ENCODE peak calls at places on chromosomes 5 and 9, in eight cellular contexts. S, V, J, U, A, B, M and R are unnamed samples. For H3K36me3, the result is how much of the 10 kb centered on the place peaks cover.

GRCh38 chr5:135457424-135458071 is 5.4 kb upstream of the TIFAB start:
- DNase-seq in S (peak), V (peak), U (peak), M (peak), J (peak), A (peak), B (peak), R (peak)

GRCh38 chr9:5326893-5327548 is 12.7 kb downstream of the RLN1 start:
- DNase-seq in U (peak), M (peak), J (no peak), V (peak), S (no peak), A (no peak), B (peak), R (no peak)

GRCh38 chr5:23525751-23526150 is 18.3 kb downstream of the PRDM9 start:
- DNase-seq in U (no peak), M (no peak), A (no peak), V (no peak), J (no peak), S (no peak), B (no peak), R (no peak)

GRCh38 chr9:89387970-89388867 is 69.9 kb downstream of the SECISBP2 start:
- DNase-seq in J (peak), V (peak), U (peak), S (peak), B (no peak), A (peak), M (no peak), R (peak)

GRCh38 chr9:137813651-137814415 is 63.7 kb upstream of the CACNA1B start:
- DNase-seq in J (no peak), M (no peak), V (peak), B (no peak), S (no peak), A (no peak), U (peak), R (no peak)

GRCh38 chr9:134526798-134527492 is 114.7 kb upstream of the COL5A1 start:
- DNase-seq in A (peak), U (no peak), B (no peak), V (no peak), J (peak), S (no peak), M (no peak), R (no peak)

GRCh38 chr9:86605303-86605702 is 251.1 kb upstream of the TUT7 start:
- DNase-seq in V (no peak), M (no peak), B (no peak), J (no peak), U (no peak), A (no peak), S (no peak), R (no peak)

GRCh38 chr5:98773464-98774191 is at the start of gene RGMB:
- DNase-seq in M (peak), J (peak), B (peak), A (peak), V (peak), S (peak), U (peak), R (peak)

GRCh38 chr9:118567861-118568260 is 801.4 kb downstream of the BRINP1 start:
- DNase-seq in A (peak), V (no peak), B (no peak), U (peak), J (no peak), S (no peak), M (no peak), R (no peak)

GRCh38 chr9:86946712-86947145 is 577 bp downstream of the GAS1 start:
- DNase-seq in J (no peak), A (peak), B (no peak), U (no peak), V (peak), M (peak), S (peak), R (no peak)

GRCh38 chr5:74685979-74686631 is 1.1 kb downstream of the HEXB start:
- DNase-seq in B (no peak), J (no peak), M (no peak), V (no peak), U (no peak), A (peak), S (no peak), R (no peak)

GRCh38 chr5:80960531-80961375 is 590 bp downstream of the RASGRF2 start:
- DNase-seq in U (no peak), S (no peak), B (peak), M (peak), J (peak), A (peak), V (peak), R (peak)

GRCh38 chr5:112142769-112143270 is 276.3 kb downstream of the EPB41L4A start:
- DNase-seq in M (no peak), S (peak), U (peak), A (peak), V (peak), B (no peak), J (no peak), R (no peak)

GRCh38 chr5:61964199-61964598 is 341.8 kb upstream of the KIF2A start:
- DNase-seq in S (no peak), U (peak), A (peak), B (no peak), M (no peak), J (no peak), V (no peak), R (no peak)

GRCh38 chr9:125747765-125748510 is 765 bp downstream of the PBX3 start:
- DNase-seq in A (peak), U (no peak), M (peak), S (peak), B (no peak), V (peak), J (peak), R (peak)

GRCh38 chr9:89525673-89526374 is 27.9 kb upstream of the SEMA4D start:
- DNase-seq in U (no peak), J (no peak), B (no peak), A (no peak), S (no peak), V (no peak), M (no peak), R (no peak)

GRCh38 chr9:74666625-74667316 is 169.6 kb downstream of the RORB start:
- DNase-seq in B (no peak), V (peak), M (no peak), J (no peak), U (peak), S (peak), A (peak), R (no peak)

GRCh38 chr5:147675168-147675567 is 107.4 kb downstream of the JAKMIP2 start:
- DNase-seq in S (no peak), B (no peak), A (no peak), U (peak), V (no peak), M (no peak), J (no peak), R (no peak)

GRCh38 chr5:68911840-68912690 is 181.7 kb upstream of the SLC30A5 start:
- DNase-seq in B (no peak), V (no peak), S (no peak), J (peak), A (peak), U (peak), M (no peak), R (peak)

GRCh38 chr5:62306494-62307363 is 723 bp downstream of the KIF2A start:
- DNase-seq in U (no peak), J (peak), M (peak), V (peak), A (peak), S (peak), B (no peak), R (no peak)

GRCh38 chr5:155898284-155898683 is 428.7 kb upstream of the SGCD start:
- DNase-seq in B (no peak), A (peak), J (no peak), S (no peak), M (no peak), U (no peak), V (no peak), R (no peak)

GRCh38 chr5:173680660-173681242 is 64.3 kb upstream of the BOD1 start:
- DNase-seq in U (no peak), V (no peak), J (no peak), A (no peak), S (no peak), M (no peak), B (no peak), R (no peak)

GRCh38 chr5:125835293-125836172 is 587.7 kb upstream of the GRAMD2B start:
- DNase-seq in B (peak), S (peak), V (peak), J (peak), M (no peak), U (peak), A (peak), R (peak)

GRCh38 chr9:25964239-25964638 is 286.0 kb upstream of the TUSC1 start:
- DNase-seq in V (peak), M (no peak), S (peak), B (peak), A (peak), U (peak), J (no peak), R (no peak)

GRCh38 chr5:35921930-35922329 is 16.5 kb downstream of the CAPSL start:
- DNase-seq in J (no peak), S (no peak), B (no peak), A (no peak), U (no peak), M (no peak), V (no peak), R (no peak)

GRCh38 chr5:45532826-45533624 is 163.2 kb downstream of the HCN1 start:
- DNase-seq in V (no peak), A (no peak), U (no peak), J (no peak), M (no peak), B (peak), S (no peak), R (no peak)

GRCh38 chr5:103505581-103506305 is 56.8 kb downstream of the NUDT12 start:
- DNase-seq in B (no peak), V (no peak), U (peak), M (no peak), J (no peak), A (peak), S (no peak), R (no peak)

GRCh38 chr5:107223066-107223465 is 447.7 kb downstream of the EFNA5 start:
- DNase-seq in U (peak), M (no peak), J (no peak), V (no peak), B (no peak), A (no peak), S (no peak), R (no peak)

GRCh38 chr9:13412323-13412722 is 132.8 kb upstream of the MPDZ start:
- DNase-seq in M (no peak), U (no peak), J (no peak), V (no peak), S (peak), B (no peak), A (peak), R (no peak)

GRCh38 chr9:93659044-93659836 is 82.9 kb downstream of the PHF2 start:
- DNase-seq in A (no peak), S (peak), J (peak), M (no peak), U (no peak), V (no peak), B (no peak), R (peak)

GRCh38 chr5:150239099-150239793 is 49.4 kb downstream of the SLC6A7 start:
- DNase-seq in M (no peak), A (no peak), V (no peak), U (no peak), S (no peak), J (no peak), B (no peak), R (no peak)

GRCh38 chr5:118628672-118629354 is 359.5 kb downstream of the DTWD2 start:
- DNase-seq in J (no peak), B (peak), M (no peak), U (no peak), V (no peak), S (no peak), A (no peak), R (no peak)

GRCh38 chr9:88534456-88535225 is at the start of gene NXNL2:
- DNase-seq in A (peak), B (peak), J (peak), U (peak), S (peak), V (peak), M (no peak), R (peak)

GRCh38 chr5:131857388-131857787 is 60.6 kb upstream of the FNIP1 start:
- DNase-seq in V (no peak), M (no peak), U (no peak), A (no peak), B (no peak), S (no peak), J (no peak), R (no peak)

GRCh38 chr9:98846879-98847278 is 39.4 kb downstream of the GALNT12 start:
- DNase-seq in S (no peak), J (no peak), M (no peak), U (no peak), V (no peak), B (no peak), A (peak), R (no peak)

GRCh38 chr9:130276121-130276520 is 10.6 kb downstream of the HMCN2 start:
- DNase-seq in M (no peak), S (no peak), B (no peak), J (no peak), U (no peak), A (peak), V (no peak), R (no peak)

GRCh38 chr5:72298711-72299110 is 21.3 kb downstream of the MRPS27 start:
- DNase-seq in J (no peak), S (no peak), M (no peak), B (no peak), U (no peak), V (no peak), A (no peak), R (no peak)

DNA sequence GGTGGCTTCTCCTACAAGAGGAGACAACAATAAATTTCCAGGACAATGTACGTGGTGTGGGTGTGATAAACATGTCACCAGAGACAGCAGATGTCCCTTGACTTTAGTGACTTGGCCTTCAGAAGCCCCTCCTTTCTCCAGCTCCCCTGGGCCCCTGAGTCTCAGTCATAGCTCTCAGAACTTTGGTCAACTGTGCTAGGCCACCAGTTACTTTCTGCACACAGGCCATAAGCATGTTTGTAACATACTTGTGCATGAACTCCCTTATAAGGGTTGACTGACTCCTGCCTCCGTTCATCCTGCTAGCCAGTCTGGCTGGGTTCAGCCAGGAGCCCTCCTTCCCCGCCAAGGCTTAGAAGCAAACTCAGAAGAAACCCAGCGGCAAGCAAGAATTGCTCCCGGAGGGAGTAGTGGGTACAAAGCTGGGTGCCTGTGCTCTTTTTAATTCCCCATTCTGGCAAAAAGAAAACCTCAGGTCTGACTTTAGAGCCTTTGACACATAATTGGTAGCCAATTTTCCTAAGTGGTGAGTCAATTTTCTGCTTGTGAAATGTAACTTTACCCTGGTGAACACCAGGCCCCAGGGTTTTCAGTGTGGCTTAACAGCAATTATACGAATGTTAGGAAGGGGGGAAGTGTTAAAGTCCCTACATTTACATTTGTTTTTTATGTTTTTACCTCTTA is 49.2 kb downstream of the EBF1 start:
- DNase-seq in S (no peak), A (peak), B (no peak), J (no peak), M (no peak), U (no peak), V (no peak), R (no peak)
- H3K36me3 ChIP-seq in S (under half), A (under half), B (under half), J (under half), M (under half), U (under half), V (under half), R (under half)

DNA sequence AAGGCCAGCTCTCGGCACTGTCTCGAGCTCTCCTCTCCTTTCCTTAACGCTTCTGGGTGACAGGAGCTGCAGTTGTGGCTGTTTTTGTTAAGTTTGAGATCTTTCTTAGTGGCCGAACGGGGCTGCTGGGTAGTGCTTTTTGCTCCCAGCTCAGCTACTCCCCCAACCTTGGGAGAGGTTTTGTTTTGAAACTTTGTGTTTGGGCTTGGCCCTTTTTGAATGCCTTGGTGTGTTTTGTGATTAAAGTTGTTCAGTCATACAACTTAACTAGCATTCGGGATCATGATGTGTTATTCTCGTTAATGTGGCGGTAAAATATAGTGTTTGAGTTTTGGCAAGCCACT is 1.0 kb downstream of the KDM3B start:
- DNase-seq in V (no peak), U (no peak), M (no peak), S (no peak), B (no peak), A (peak), J (no peak), R (no peak)
- H3K4me3 ChIP-seq in V (peak), U (peak), M (peak), S (peak), B (peak), A (peak), J (peak), R (peak)

DNA sequence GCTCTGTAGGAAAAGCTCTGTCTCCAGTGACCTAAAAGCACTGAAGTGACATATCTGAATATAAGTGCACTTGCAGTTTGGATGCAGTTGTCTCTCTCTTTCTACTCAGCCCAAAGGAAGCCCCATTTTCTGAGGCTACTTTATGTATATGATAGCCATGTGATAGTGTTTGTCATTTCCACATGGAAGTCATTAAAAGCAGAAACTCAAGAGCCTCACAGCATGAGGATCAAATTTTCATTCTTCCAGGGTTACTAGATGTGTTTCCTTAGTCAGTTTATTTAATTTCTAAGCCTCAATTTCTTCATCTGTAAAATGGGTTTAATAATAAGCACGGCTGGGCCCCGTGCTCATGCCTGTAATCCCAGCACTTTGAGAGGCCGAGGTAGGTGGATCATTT is 36.7 kb downstream of the RNF44 start:
- DNase-seq in S (no peak), J (no peak), A (peak), M (no peak), V (no peak), B (no peak), U (no peak), R (no peak)
- H3K36me3 ChIP-seq in S (under half), J (half or more), A (under half), M (half or more), V (half or more), B (half or more), U (under half), R (half or more)

GRCh38 chr9:68791169-68791568 is 86.1 kb downstream of the PIP5K1B start:
- DNase-seq in U (no peak), M (no peak), A (no peak), S (no peak), V (no peak), B (no peak), J (no peak), R (no peak)
- H3K4me3 ChIP-seq in U (no peak), M (no peak), A (no peak), S (no peak), V (no peak), B (no peak), J (no peak), R (no peak)

DNA sequence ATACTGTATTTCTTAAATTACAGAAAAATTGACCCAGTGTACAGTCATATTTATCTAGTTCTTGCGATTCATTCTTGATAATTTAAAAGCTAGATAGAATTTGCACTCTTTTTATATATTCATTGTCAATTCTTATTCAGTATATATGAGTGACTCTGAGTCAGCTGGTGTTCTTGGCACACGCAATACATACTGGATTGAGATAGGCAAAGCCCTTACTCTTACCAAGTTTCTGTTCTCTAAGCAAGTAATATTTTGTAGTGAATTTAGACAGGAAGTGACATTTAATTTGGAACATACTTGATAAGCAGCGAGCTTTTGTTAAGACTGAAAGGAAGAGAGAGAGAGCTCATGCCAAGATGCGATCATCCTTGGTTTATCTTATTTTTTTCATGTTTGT is 57.7 kb downstream of the GPBP1 start:
- DNase-seq in U (peak), B (no peak), S (no peak), M (no peak), A (no peak), V (no peak), J (no peak), R (no peak)
- H3K36me3 ChIP-seq in U (under half), B (half or more), S (under half), M (under half), A (under half), V (under half), J (half or more), R (under half)

GRCh38 chr5:133913413-133914155 is 54.8 kb downstream of the C5orf15 start:
- DNase-seq in V (no peak), M (no peak), S (no peak), B (no peak), U (no peak), A (no peak), J (no peak), R (no peak)
- H3K4me3 ChIP-seq in V (no peak), M (no peak), S (no peak), B (no peak), U (no peak), A (no peak), J (no peak), R (no peak)